ENCODE peak calls at places on chromosomes 12 and 14, in seven cellular contexts. W is CD8-positive, alpha-beta memory T cell; L is CD4-positive, CD25-positive, alpha-beta regulatory T cell; S is amniotic epithelial cell; M is activated CD8-positive, alpha-beta memory T cell treated with anti-CD3 and anti-CD28 coated beads, Interleukin-2, amount 50 U/mL, for 4 hours; U is HFFc6; H is ACHN. R is an unnamed sample.

GRCh38 chr14:79325071-79325470 is 886.2 kb downstream of the DIO2 start:
- DNase-seq in M (no peak), U (no peak), W (no peak), S (peak), L (no peak), H (no peak), R (peak)

GRCh38 chr12:19490908-19491307 is 51.6 kb downstream of the AEBP2 start:
- DNase-seq in U (no peak), H (no peak), S (no peak), W (no peak), M (no peak), L (no peak), R (no peak)

GRCh38 chr12:124797321-124797720 is 66.3 kb downstream of the SCARB1 start:
- DNase-seq in M (no peak), H (no peak), W (no peak), L (no peak), S (no peak), U (no peak), R (no peak)

GRCh38 chr12:88472248-88472647 is 108.0 kb downstream of the KITLG start:
- DNase-seq in W (no peak), M (no peak), L (no peak), U (no peak), H (peak), S (peak), R (no peak)

GRCh38 chr12:109330282-109330681 is 17.4 kb upstream of the MYO1H start:
- DNase-seq in S (no peak), H (no peak), M (no peak), W (no peak), U (no peak), L (no peak), R (no peak)

GRCh38 chr14:55160989-55161388 is 30.4 kb downstream of the DLGAP5 start:
- DNase-seq in U (peak), L (peak), M (no peak), S (peak), H (peak), W (no peak), R (peak)

GRCh38 chr14:75978249-75978731 is 3.5 kb downstream of the TGFB3 start:
- DNase-seq in M (no peak), H (no peak), U (no peak), S (no peak), L (peak), W (no peak), R (peak)

GRCh38 chr12:68264864-68265256 is 11.5 kb upstream of the IL22 start:
- DNase-seq in S (peak), W (no peak), U (peak), H (no peak), M (no peak), L (no peak), R (peak)

GRCh38 chr14:65482769-65483438 is 70.4 kb downstream of the FUT8 start:
- DNase-seq in L (no peak), W (no peak), H (no peak), U (no peak), M (no peak), S (peak), R (no peak)

GRCh38 chr12:34602213-34602940 is 580.1 kb downstream of the ALG10 start:
- DNase-seq in L (no peak), W (no peak), M (no peak), U (no peak), H (no peak), S (no peak), R (no peak)

GRCh38 chr12:3662516-3662915 is 90.4 kb downstream of the CRACR2A start:
- DNase-seq in S (peak), L (no peak), M (no peak), W (no peak), H (no peak), U (no peak), R (peak)

GRCh38 chr14:80919622-80920021 is 21.9 kb downstream of the CEP128 start:
- DNase-seq in M (no peak), W (no peak), U (no peak), L (no peak), H (no peak), S (no peak), R (no peak)

GRCh38 chr12:32902287-32902996 is 5.9 kb upstream of the PKP2 start:
- DNase-seq in S (no peak), L (no peak), W (no peak), H (peak), M (no peak), U (no peak), R (no peak)

GRCh38 chr14:33812596-33812995 is 138.3 kb downstream of the EGLN3 start:
- DNase-seq in M (no peak), S (no peak), W (no peak), L (no peak), H (no peak), U (no peak), R (no peak)

R was measured in fibroblast of villous mesenchyme.